ENCODE peak calls at places on chromosomes 13 and 19, in six cellular contexts. T is AG04450, G is progenitor cell of endocrine pancreas, E is AG09309, D is glutamatergic neuron, F is cardiac muscle cell. R is an unnamed sample.
A peak's percentile ranks its signal among the peaks of the same experiment; 100 is the strongest.

GRCh38 chr13:74443623-74444022 is 309.4 kb upstream of the KLF12 start:
- DNase-seq in T (peak; percentile 60), G (no peak), E (peak; percentile 52), D (no peak), F (no peak), R (no peak)

GRCh38 chr13:28751210-28751935 is 32.6 kb upstream of the SLC46A3 start:
- DNase-seq in T (no peak), G (no peak), E (no peak), D (no peak), F (no peak), R (no peak)

GRCh38 chr13:60398949-60399589 is 2.0 kb downstream of the TDRD3 start:
- DNase-seq in T (no peak), G (no peak), E (no peak), D (no peak), F (peak; percentile 54), R (no peak)

GRCh38 chr13:52785721-52786120 is 46.1 kb upstream of the CNMD start:
- DNase-seq in T (no peak), G (no peak), E (no peak), D (no peak), F (no peak), R (no peak)

GRCh38 chr13:36918246-36919060 is 1.6 kb downstream of the SMAD9 start:
- DNase-seq in T (no peak), G (no peak), E (no peak), D (no peak), F (peak; percentile 44), R (no peak)

GRCh38 chr13:79427265-79427664 is 21.2 kb upstream of the RBM26 start:
- DNase-seq in T (no peak), G (no peak), E (no peak), D (no peak), F (no peak), R (no peak)

GRCh38 chr19:55341191-55342043 is 1.7 kb downstream of the KMT5C start:
- DNase-seq in T (no peak), G (peak; percentile 72), E (no peak), D (peak; percentile 92), F (peak; percentile 78), R (peak; percentile 88)

GRCh38 chr13:102846261-102847015 is 606 bp downstream of the ERCC5 start:
- DNase-seq in T (no peak), G (peak; percentile 16), E (no peak), D (no peak), F (peak; percentile 39), R (peak; percentile 64)

GRCh38 chr13:48595330-48596127 is 58.2 kb upstream of the CYSLTR2 start:
- DNase-seq in T (peak; percentile 26), G (peak; percentile 13), E (peak; percentile 37), D (no peak), F (peak; percentile 53), R (no peak)
- TF ChIP-seq CTCF in T (peak; percentile 76), G (peak; percentile 65), E (peak; percentile 79), D (no peak), F (peak; percentile 91), R (peak; percentile 40)

DNA sequence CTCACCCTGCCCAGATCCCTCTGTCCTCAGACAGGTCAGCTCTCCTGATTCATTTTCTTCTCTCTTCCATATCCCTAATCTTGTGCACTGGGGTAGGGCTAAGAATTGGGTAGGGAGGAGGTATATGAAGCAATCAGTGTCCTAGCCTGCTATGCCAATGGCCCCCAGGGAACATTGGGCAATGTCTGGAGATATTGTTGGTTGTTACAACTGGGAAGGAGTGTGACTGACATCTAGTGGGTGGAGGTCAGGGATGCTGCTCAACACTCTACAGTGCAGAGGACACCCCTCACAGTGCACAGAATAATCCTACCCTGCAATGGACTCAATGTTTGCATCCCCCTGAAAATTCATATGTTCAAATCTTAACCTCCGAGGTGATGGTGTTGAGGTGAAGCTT is 57.5 kb downstream of the CPAMD8 start:
- DNase-seq in T (no peak), G (no peak), E (no peak), D (no peak), F (no peak), R (no peak)
- TF ChIP-seq CTCF in T (no peak), G (no peak), E (no peak), D (no peak), F (peak; percentile 41), R (no peak)

DNA sequence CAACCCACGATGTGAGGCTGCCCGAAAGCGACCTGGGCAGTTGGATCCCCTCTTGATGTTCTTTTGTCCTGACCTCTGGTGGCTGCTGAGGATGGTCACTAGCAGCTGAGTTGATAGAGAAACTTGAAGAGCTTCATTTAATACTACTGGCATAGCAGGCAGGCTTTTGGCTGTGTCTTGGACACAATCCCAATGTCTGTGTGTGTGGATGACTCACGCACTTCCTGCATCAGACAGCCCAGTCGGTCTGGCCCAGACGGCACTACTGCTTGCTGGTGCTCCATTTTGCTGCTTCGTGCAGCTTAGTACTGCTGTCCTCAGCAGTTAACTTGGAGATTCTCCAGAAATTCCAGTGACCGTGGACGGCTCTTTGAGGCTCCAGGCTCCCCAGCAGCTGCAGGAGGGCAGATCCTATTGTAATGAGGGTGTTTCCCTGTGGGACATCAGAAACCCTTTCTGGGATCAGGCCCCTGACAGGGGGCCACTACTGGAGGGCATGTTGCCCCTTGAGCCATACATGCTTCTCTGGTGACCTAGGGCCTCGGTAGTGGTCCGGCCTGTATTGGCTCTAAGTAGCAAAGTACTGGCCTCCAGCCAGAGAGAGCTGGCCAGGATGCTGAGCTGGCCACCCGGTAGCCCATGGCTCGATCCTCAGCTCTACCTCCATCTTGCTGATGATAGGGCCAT is 4.5 kb downstream of the FPR3 start:
- DNase-seq in T (peak; percentile 76), G (no peak), E (peak; percentile 98), D (no peak), F (no peak), R (peak; percentile 41)
- TF ChIP-seq CTCF in T (no peak), G (no peak), E (peak; percentile 31), D (no peak), F (peak; percentile 28), R (no peak)

DNA sequence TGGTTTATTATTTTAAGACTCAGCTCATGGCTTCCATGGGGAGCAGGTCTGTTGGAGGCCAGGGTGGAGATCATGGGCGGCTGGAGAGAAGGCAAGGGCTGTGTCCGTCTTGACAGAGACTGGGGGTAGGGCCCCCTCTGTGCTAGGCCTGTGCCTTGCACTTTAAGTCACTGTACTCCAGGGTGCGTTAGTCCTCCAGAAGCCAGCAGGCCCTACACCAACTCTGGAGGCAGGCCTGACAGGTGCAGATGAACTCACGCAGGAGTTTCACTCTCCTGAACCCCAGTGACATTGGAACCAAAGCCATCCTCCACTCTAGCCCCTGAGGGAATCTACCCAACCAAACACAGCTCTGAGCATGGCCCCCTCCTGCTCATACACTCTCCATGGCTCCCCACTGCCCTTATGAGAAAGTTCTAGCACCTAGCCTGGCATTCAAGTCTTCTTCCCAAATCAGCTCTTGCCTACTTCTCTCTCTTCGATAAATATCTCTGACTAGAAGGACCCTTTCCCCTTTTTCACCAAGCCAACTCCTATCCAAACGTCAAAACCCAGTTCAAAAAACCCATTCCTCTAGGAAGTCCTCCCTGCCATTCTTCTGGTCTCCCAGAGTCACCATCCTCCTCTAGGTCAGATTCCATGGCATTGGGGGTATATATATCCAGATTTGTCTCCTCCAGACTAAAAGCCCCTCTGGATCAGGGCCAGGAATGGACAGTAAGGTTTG is 15.1 kb downstream of the MEF2B start:
- DNase-seq in T (no peak), G (no peak), E (no peak), D (no peak), F (no peak), R (no peak)
- TF ChIP-seq CTCF in T (no peak), G (no peak), E (no peak), D (no peak), F (no peak), R (no peak)

GRCh38 chr13:109871018-109871370 is 84.6 kb upstream of the IRS2 start:
- DNase-seq in T (no peak), G (no peak), E (peak; percentile 7), D (no peak), F (no peak), R (no peak)
- TF ChIP-seq CTCF in T (no peak), G (no peak), E (no peak), D (no peak), F (no peak), R (no peak)

GRCh38 chr13:98977568-98978270 is at the start of gene DOCK9:
- DNase-seq in T (no peak), G (peak; percentile 30), E (no peak), D (no peak), F (peak; percentile 62), R (peak; percentile 52)
- TF ChIP-seq CTCF in T (no peak), G (no peak), E (no peak), D (no peak), F (no peak), R (no peak)

GRCh38 chr19:46928951-46929350 is 68.2 kb downstream of the ARHGAP35 start:
- DNase-seq in T (no peak), G (no peak), E (no peak), D (no peak), F (no peak), R (no peak)
- TF ChIP-seq CTCF in T (peak; percentile 40), G (peak; percentile 11), E (peak; percentile 21), D (no peak), F (peak; percentile 33), R (no peak)

GRCh38 chr19:14073232-14073924 is 792 bp downstream of the MISP3 start:
- DNase-seq in T (no peak), G (peak; percentile 64), E (peak; percentile 31), D (peak; percentile 81), F (peak; percentile 86), R (peak; percentile 82)
- TF ChIP-seq CTCF in T (no peak), G (peak; percentile 64), E (peak; percentile 30), D (peak; percentile 35), F (peak; percentile 7), R (peak; percentile 75)